ENCODE peak calls at places on chromosomes 5 and 9, in four cellular contexts. One of them, this sample, is unnamed.

GRCh38 chr9:123954921-123955320 is 25.0 kb upstream of the DENND1A start:
- DNase-seq in spleen: no peak
- DNase-seq in stomach: no peak
- DNase-seq in effector memory CD4-positive, alpha-beta T cell: no peak
- DNase-seq in this sample: no peak

GRCh38 chr9:121599186-121599871 is 52.1 kb upstream of the DAB2IP start:
- DNase-seq in spleen: no peak
- DNase-seq in effector memory CD4-positive, alpha-beta T cell: no peak
- DNase-seq in stomach: peak; percentile 92
- DNase-seq in this sample: peak; percentile 92

GRCh38 chr5:31758803-31759425 is 120.0 kb downstream of the PDZD2 start:
- DNase-seq in spleen: no peak
- DNase-seq in effector memory CD4-positive, alpha-beta T cell: no peak
- DNase-seq in stomach: no peak
- DNase-seq in this sample: no peak

GRCh38 chr9:129482521-129483466 is 138.1 kb downstream of the C9orf50 start:
- DNase-seq in stomach: peak; percentile 92
- DNase-seq in effector memory CD4-positive, alpha-beta T cell: no peak
- DNase-seq in spleen: peak; percentile 88
- DNase-seq in this sample: peak; percentile 93

GRCh38 chr9:20512106-20512505 is 110.2 kb downstream of the MLLT3 start:
- DNase-seq in spleen: no peak
- DNase-seq in stomach: no peak
- DNase-seq in effector memory CD4-positive, alpha-beta T cell: no peak
- DNase-seq in this sample: no peak

GRCh38 chr5:33008751-33009418 is 297.8 kb downstream of the NPR3 start:
- DNase-seq in effector memory CD4-positive, alpha-beta T cell: no peak
- DNase-seq in spleen: no peak
- DNase-seq in stomach: no peak
- DNase-seq in this sample: no peak

GRCh38 chr9:133978226-133979123 is 13.6 kb downstream of the VAV2 start:
- DNase-seq in effector memory CD4-positive, alpha-beta T cell: no peak
- DNase-seq in stomach: no peak
- DNase-seq in spleen: peak; percentile 69
- DNase-seq in this sample: peak; percentile 88

GRCh38 chr9:115717298-115717697 is 436.3 kb upstream of the PAPPA start:
- DNase-seq in stomach: no peak
- DNase-seq in effector memory CD4-positive, alpha-beta T cell: no peak
- DNase-seq in spleen: no peak
- DNase-seq in this sample: no peak

GRCh38 chr5:149931992-149932436 is 12.6 kb downstream of the PDE6A start:
- DNase-seq in spleen: no peak
- DNase-seq in stomach: no peak
- DNase-seq in effector memory CD4-positive, alpha-beta T cell: no peak
- DNase-seq in this sample: no peak

GRCh38 chr5:956941-957729 is 51.5 kb upstream of the NKD2 start:
- DNase-seq in stomach: no peak
- DNase-seq in spleen: no peak
- DNase-seq in effector memory CD4-positive, alpha-beta T cell: no peak
- DNase-seq in this sample: peak; percentile 65

GRCh38 chr5:36198281-36198680 is 43.4 kb downstream of the NADK2 start:
- DNase-seq in effector memory CD4-positive, alpha-beta T cell: no peak
- DNase-seq in stomach: no peak
- DNase-seq in spleen: no peak
- DNase-seq in this sample: no peak

GRCh38 chr5:143771229-143772001 is 40.5 kb upstream of the HMHB1 start:
- DNase-seq in spleen: no peak
- DNase-seq in effector memory CD4-positive, alpha-beta T cell: no peak
- DNase-seq in stomach: no peak
- DNase-seq in this sample: no peak

GRCh38 chr5:114789773-114790402 is 379.8 kb downstream of the TRIM36 start:
- DNase-seq in spleen: no peak
- DNase-seq in effector memory CD4-positive, alpha-beta T cell: no peak
- DNase-seq in stomach: no peak
- DNase-seq in this sample: no peak

GRCh38 chr9:130576176-130576575 is 3.2 kb upstream of the FUBP3 start:
- DNase-seq in stomach: no peak
- DNase-seq in effector memory CD4-positive, alpha-beta T cell: no peak
- DNase-seq in spleen: no peak
- DNase-seq in this sample: no peak

GRCh38 chr5:27172708-27173107 is 134.3 kb upstream of the CDH9 start:
- DNase-seq in stomach: no peak
- DNase-seq in spleen: no peak
- DNase-seq in effector memory CD4-positive, alpha-beta T cell: no peak
- DNase-seq in this sample: no peak

GRCh38 chr9:124455820-124456219 is 5.6 kb downstream of the ADGRD2 start:
- DNase-seq in effector memory CD4-positive, alpha-beta T cell: no peak
- DNase-seq in stomach: no peak
- DNase-seq in spleen: peak; percentile 23
- DNase-seq in this sample: no peak

GRCh38 chr9:97412628-97413382 is 909 bp downstream of the TDRD7 start:
- DNase-seq in spleen: no peak
- DNase-seq in effector memory CD4-positive, alpha-beta T cell: no peak
- DNase-seq in stomach: no peak
- DNase-seq in this sample: no peak

GRCh38 chr9:78470741-78471140 is 173.8 kb downstream of the PSAT1 start:
- DNase-seq in stomach: no peak
- DNase-seq in spleen: no peak
- DNase-seq in effector memory CD4-positive, alpha-beta T cell: no peak
- DNase-seq in this sample: no peak

GRCh38 chr9:13690595-13690994 is 411.1 kb upstream of the MPDZ start:
- DNase-seq in stomach: no peak
- DNase-seq in spleen: no peak
- DNase-seq in effector memory CD4-positive, alpha-beta T cell: no peak
- DNase-seq in this sample: no peak

GRCh38 chr9:132645306-132645705 is 24.5 kb downstream of the DDX31 start:
- DNase-seq in stomach: no peak
- DNase-seq in spleen: no peak
- DNase-seq in effector memory CD4-positive, alpha-beta T cell: no peak
- DNase-seq in this sample: no peak

GRCh38 chr9:88971131-88971960 is 19.9 kb upstream of the S1PR3 start:
- DNase-seq in effector memory CD4-positive, alpha-beta T cell: no peak
- DNase-seq in spleen: no peak
- DNase-seq in stomach: no peak
- DNase-seq in this sample: no peak

GRCh38 chr5:115194671-115195070 is 25.0 kb upstream of the TRIM36 start:
- DNase-seq in stomach: peak; percentile 71
- DNase-seq in effector memory CD4-positive, alpha-beta T cell: no peak
- DNase-seq in spleen: no peak
- DNase-seq in this sample: peak; percentile 79

GRCh38 chr9:124267271-124267807 is 9.6 kb downstream of the NEK6 start:
- DNase-seq in spleen: peak; percentile 81
- DNase-seq in effector memory CD4-positive, alpha-beta T cell: no peak
- DNase-seq in stomach: peak; percentile 91
- DNase-seq in this sample: no peak

GRCh38 chr5:176875783-176876505 is 23.2 kb downstream of the HK3 start:
- DNase-seq in spleen: no peak
- DNase-seq in effector memory CD4-positive, alpha-beta T cell: no peak
- DNase-seq in stomach: no peak
- DNase-seq in this sample: no peak

GRCh38 chr9:133490201-133490681 is 11.3 kb upstream of the SLC2A6 start:
- DNase-seq in stomach: no peak
- DNase-seq in spleen: peak; percentile 46
- DNase-seq in effector memory CD4-positive, alpha-beta T cell: no peak
- DNase-seq in this sample: no peak

GRCh38 chr9:6439051-6439703 is 26.2 kb downstream of the UHRF2 start:
- DNase-seq in spleen: no peak
- DNase-seq in stomach: no peak
- DNase-seq in effector memory CD4-positive, alpha-beta T cell: no peak
- DNase-seq in this sample: no peak

GRCh38 chr9:124350485-124351263 is 64.6 kb downstream of the PSMB7 start:
- DNase-seq in effector memory CD4-positive, alpha-beta T cell: no peak
- DNase-seq in stomach: no peak
- DNase-seq in spleen: peak; percentile 44
- DNase-seq in this sample: no peak

GRCh38 chr9:108212179-108212578 is 643.6 kb downstream of the ACTL7B start:
- DNase-seq in effector memory CD4-positive, alpha-beta T cell: no peak
- DNase-seq in spleen: no peak
- DNase-seq in stomach: no peak
- DNase-seq in this sample: no peak

GRCh38 chr9:135910757-135911156 is 3.4 kb upstream of the CAMSAP1 start:
- DNase-seq in effector memory CD4-positive, alpha-beta T cell: no peak
- DNase-seq in spleen: peak; percentile 54
- DNase-seq in stomach: no peak
- DNase-seq in this sample: no peak

GRCh38 chr9:106941901-106942300 is 78.9 kb downstream of the ZNF462 start:
- DNase-seq in effector memory CD4-positive, alpha-beta T cell: no peak
- DNase-seq in stomach: no peak
- DNase-seq in spleen: no peak
- DNase-seq in this sample: no peak

GRCh38 chr9:111794837-111795556 is at the start of gene SHOC1:
- DNase-seq in stomach: no peak
- DNase-seq in effector memory CD4-positive, alpha-beta T cell: no peak
- DNase-seq in spleen: no peak
- DNase-seq in this sample: peak; percentile 2

GRCh38 chr5:58860680-58861079 is 277.8 kb downstream of the RAB3C start:
- DNase-seq in effector memory CD4-positive, alpha-beta T cell: no peak
- DNase-seq in spleen: no peak
- DNase-seq in stomach: no peak
- DNase-seq in this sample: no peak
- H3K36me3 ChIP-seq in effector memory CD4-positive, alpha-beta T cell: no peaks in the 10 kb centered on the region
- H3K36me3 ChIP-seq in spleen: no peaks in the 10 kb centered on the region
- H3K36me3 ChIP-seq in stomach: no peaks in the 10 kb centered on the region
- H3K36me3 ChIP-seq in this sample: no peaks in the 10 kb centered on the region

DNA sequence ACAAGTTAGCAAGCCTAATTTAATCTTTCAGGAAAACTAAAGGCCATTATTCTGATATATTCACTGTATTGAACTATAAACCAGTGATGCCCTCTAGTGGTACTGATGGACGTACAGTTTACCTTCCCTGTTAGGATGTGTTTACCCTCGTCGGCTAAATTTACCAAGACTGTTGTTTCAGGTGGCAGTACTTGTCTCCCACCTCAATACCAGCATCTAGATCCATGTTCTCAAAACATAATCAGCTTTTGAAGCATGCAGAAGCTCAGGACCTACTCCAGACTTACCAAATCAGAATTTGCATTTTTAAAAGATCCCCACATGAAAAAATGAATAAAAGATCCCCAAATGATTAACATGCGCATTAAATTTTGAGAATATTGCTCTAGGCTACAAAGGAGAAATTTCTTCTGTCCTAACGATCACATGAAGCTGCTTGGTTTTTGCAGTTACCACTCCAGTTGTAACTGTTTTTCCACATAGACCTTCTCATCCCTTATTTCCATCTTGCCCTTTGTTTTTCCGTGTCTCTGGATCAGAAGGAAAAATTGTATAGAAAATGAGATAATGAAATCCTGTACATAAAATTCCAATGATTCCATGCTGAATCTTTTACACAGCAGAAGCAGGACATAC is 3.2 kb upstream of the BAAT start:
- DNase-seq in effector memory CD4-positive, alpha-beta T cell: no peak
- DNase-seq in spleen: no peak
- DNase-seq in stomach: no peak
- DNase-seq in this sample: no peak
- H3K36me3 ChIP-seq in effector memory CD4-positive, alpha-beta T cell: peaks cover 16% of the 10 kb centered on the region
- H3K36me3 ChIP-seq in spleen: peaks cover 23% of the 10 kb centered on the region
- H3K36me3 ChIP-seq in stomach: peaks cover 29% of the 10 kb centered on the region
- H3K36me3 ChIP-seq in this sample: peaks cover 7% of the 10 kb centered on the region

GRCh38 chr9:95009459-95009858 is 283.0 kb downstream of the AOPEP start:
- DNase-seq in stomach: no peak
- DNase-seq in effector memory CD4-positive, alpha-beta T cell: no peak
- DNase-seq in spleen: no peak
- DNase-seq in this sample: no peak
- H3K36me3 ChIP-seq in stomach: peaks cover 17% of the 10 kb centered on the region
- H3K36me3 ChIP-seq in effector memory CD4-positive, alpha-beta T cell: no peaks in the 10 kb centered on the region
- H3K36me3 ChIP-seq in spleen: no peaks in the 10 kb centered on the region
- H3K36me3 ChIP-seq in this sample: no peaks in the 10 kb centered on the region

GRCh38 chr9:92645041-92645440 is 24.9 kb downstream of the IPPK start:
- DNase-seq in stomach: peak; percentile 8
- DNase-seq in spleen: peak; percentile 30
- DNase-seq in effector memory CD4-positive, alpha-beta T cell: no peak
- DNase-seq in this sample: no peak
- H3K36me3 ChIP-seq in stomach: peaks cover 97% of the 10 kb centered on the region
- H3K36me3 ChIP-seq in spleen: peaks cover 94% of the 10 kb centered on the region
- H3K36me3 ChIP-seq in effector memory CD4-positive, alpha-beta T cell: peaks cover 82% of the 10 kb centered on the region
- H3K36me3 ChIP-seq in this sample: no peaks in the 10 kb centered on the region

This sample was measured in body of pancreas.